ENCODE peak calls at places on chromosomes 4 and X, in six cellular contexts. F, Y, Z, C, N and M are unnamed samples.

GRCh38 chrX:71652405-71652804 is 14.9 kb upstream of the LOC101059915 start:
- DNase-seq in Y (peak; percentile 72), Z (peak; percentile 63), N (peak; percentile 63), C (peak; percentile 70), F (no peak), M (no peak)

GRCh38 chr4:23903859-23904438 is 14.1 kb upstream of the PPARGC1A start:
- DNase-seq in N (peak; percentile 31), F (no peak), C (no peak), Y (no peak), Z (no peak), M (no peak)

GRCh38 chrX:109959356-109959871 is 43.5 kb upstream of the TMEM164 start:
- DNase-seq in F (no peak), N (no peak), C (no peak), Z (no peak), Y (peak; percentile 35), M (no peak)

GRCh38 chr4:33722800-33723511 is 2521.4 kb downstream of the ARAP2 start:
- DNase-seq in C (no peak), F (no peak), N (no peak), Z (no peak), Y (peak; percentile 15), M (no peak)

GRCh38 chr4:99090511-99090910 is 1.9 kb upstream of the ADH5 start:
- DNase-seq in F (no peak), C (no peak), Z (no peak), Y (no peak), N (no peak), M (no peak)

GRCh38 chr4:42329421-42329820 is 67.9 kb upstream of the SHISA3 start:
- DNase-seq in C (no peak), Z (no peak), Y (peak; percentile 16), F (no peak), N (no peak), M (no peak)

GRCh38 chr4:47873877-47874571 is 36.2 kb upstream of the CORIN start:
- DNase-seq in C (no peak), N (no peak), F (no peak), Z (no peak), Y (no peak), M (no peak)

GRCh38 chrX:40423299-40423698 is 157.5 kb upstream of the ATP6AP2 start:
- DNase-seq in Z (peak; percentile 26), C (no peak), N (no peak), F (no peak), Y (no peak), M (no peak)

GRCh38 chr4:53507671-53508286 is 83.5 kb downstream of the LNX1 start:
- DNase-seq in F (no peak), Z (no peak), C (no peak), N (peak; percentile 75), Y (no peak), M (no peak)

GRCh38 chrX:72101597-72102037 is 30.1 kb downstream of the RTL5 start:
- DNase-seq in F (no peak), N (no peak), Z (no peak), Y (no peak), C (no peak), M (no peak)

GRCh38 chrX:94401426-94401825 is 727.4 kb downstream of the FAM133A start:
- DNase-seq in N (no peak), Y (no peak), Z (no peak), C (no peak), F (no peak), M (no peak)

GRCh38 chrX:67524950-67525691 is 18.7 kb upstream of the AR start:
- DNase-seq in Z (no peak), C (no peak), F (no peak), Y (no peak), N (no peak), M (no peak)

GRCh38 chr4:183727482-183727881 is 68.4 kb downstream of the TRAPPC11 start:
- DNase-seq in F (no peak), Z (no peak), N (no peak), C (no peak), Y (no peak), M (no peak)

GRCh38 chr4:98566491-98567008 is 91.9 kb downstream of the TSPAN5 start:
- DNase-seq in N (no peak), Y (no peak), Z (no peak), C (no peak), F (no peak), M (no peak)

GRCh38 chr4:162485486-162485885 is 321.7 kb upstream of the FSTL5 start:
- DNase-seq in Y (peak; percentile 51), C (no peak), F (no peak), N (no peak), Z (no peak), M (no peak)

GRCh38 chrX:50180073-50180940 is 20.5 kb downstream of the AKAP4 start:
- DNase-seq in F (no peak), Y (no peak), Z (no peak), C (peak; percentile 63), N (no peak), M (no peak)

GRCh38 chrX:7574325-7574724 is 268.6 kb upstream of the VCX start:
- DNase-seq in N (no peak), C (peak; percentile 10), Z (no peak), Y (peak; percentile 38), F (no peak), M (no peak)

GRCh38 chr4:87012265-87012953 is 77.6 kb downstream of the AFF1 start:
- DNase-seq in N (no peak), Y (no peak), F (no peak), C (no peak), Z (no peak), M (no peak)

GRCh38 chr4:85774000-85774399 is 299.1 kb downstream of the ARHGAP24 start:
- DNase-seq in N (no peak), Y (no peak), F (no peak), C (no peak), Z (no peak), M (no peak)

GRCh38 chrX:54180403-54180802 is 2.7 kb downstream of the FAM120C start:
- DNase-seq in Z (no peak), F (no peak), C (no peak), Y (peak; percentile 39), N (no peak), M (no peak)

GRCh38 chr4:184384810-184385557 is 89.4 kb downstream of the IRF2 start:
- DNase-seq in Z (no peak), N (no peak), F (no peak), C (peak; percentile 25), Y (no peak), M (no peak)

GRCh38 chrX:39477438-39478120 is 620.2 kb downstream of the BCOR start:
- DNase-seq in N (no peak), Y (peak; percentile 37), C (no peak), Z (peak; percentile 23), F (no peak), M (peak; percentile 65)

GRCh38 chr4:186204103-186204559 is 12.8 kb downstream of the CYP4V2 start:
- DNase-seq in Y (no peak), Z (peak; percentile 62), C (no peak), F (no peak), N (no peak), M (no peak)

GRCh38 chr4:3337811-3338210 is 45.0 kb downstream of the RGS12 start:
- DNase-seq in Y (no peak), C (no peak), Z (peak; percentile 3), F (no peak), N (no peak), M (no peak)

GRCh38 chr4:118797558-118798142 is 38.3 kb downstream of the SEC24D start:
- DNase-seq in F (no peak), C (no peak), Y (no peak), N (no peak), Z (no peak), M (no peak)

GRCh38 chr4:153533387-153533786 is 67.2 kb downstream of the TMEM131L start:
- DNase-seq in C (no peak), Y (no peak), N (no peak), F (no peak), Z (no peak), M (no peak)

GRCh38 chr4:80182237-80182866 is 15.0 kb upstream of the PRDM8 start:
- DNase-seq in Z (no peak), Y (no peak), F (no peak), N (no peak), C (no peak), M (no peak)

GRCh38 chr4:121096629-121097028 is 24.3 kb upstream of the NDNF start:
- DNase-seq in Z (no peak), N (no peak), Y (peak; percentile 50), F (no peak), C (peak; percentile 37), M (no peak)
- TF ChIP-seq CTCF in Z (peak; percentile 73), N (peak; percentile 55), Y (peak; percentile 61), F (peak; percentile 19), C (peak; percentile 83), M (peak; percentile 68)

GRCh38 chr4:11323771-11324170 is 104.9 kb downstream of the HS3ST1 start:
- DNase-seq in N (no peak), Y (no peak), Z (no peak), C (no peak), F (no peak), M (no peak)
- H3K4me1 ChIP-seq in N (no peaks in the 10 kb centered on the region), Y (no peaks in the 10 kb centered on the region), Z (no peaks in the 10 kb centered on the region), C (no peaks in the 10 kb centered on the region), F (no peaks in the 10 kb centered on the region), M (no peaks in the 10 kb centered on the region)

GRCh38 chr4:88655226-88655625 is 42.4 kb downstream of the NAP1L5 start:
- DNase-seq in Y (no peak), N (no peak), C (no peak), Z (no peak), F (no peak), M (no peak)

GRCh38 chr4:88659890-88660208 is 37.8 kb downstream of the NAP1L5 start:
- DNase-seq in F (no peak), Y (no peak), N (no peak), Z (no peak), C (no peak), M (no peak)

GRCh38 chr4:88660446-88661294 is 37.0 kb downstream of the NAP1L5 start:
- DNase-seq in Z (no peak), C (no peak), Y (peak; percentile 22), N (no peak), F (no peak), M (no peak)

GRCh38 chr4:88661724-88662123 is 35.9 kb downstream of the NAP1L5 start:
- DNase-seq in N (no peak), F (no peak), C (no peak), Y (peak; percentile 81), Z (no peak), M (no peak)

GRCh38 chr4:88659061-88659889 is 38.4 kb downstream of the NAP1L5 start:
- DNase-seq in C (peak; percentile 24), N (peak; percentile 55), Y (peak; percentile 77), F (no peak), Z (peak; percentile 67), M (no peak)
- TF ChIP-seq CTCF in C (peak; percentile 73), N (peak; percentile 51), Y (peak; percentile 83), F (peak; percentile 83), Z (peak; percentile 82), M (peak; percentile 79)

GRCh38 chr4:151401739-151402138 is 7.2 kb upstream of the FHIP1A start:
- DNase-seq in N (no peak), Z (no peak), C (no peak), Y (no peak), F (no peak), M (no peak)

GRCh38 chr4:151395873-151396272 is 13.1 kb upstream of the FHIP1A start:
- DNase-seq in Y (no peak), N (no peak), F (no peak), Z (no peak), C (no peak), M (no peak)

GRCh38 chr4:151402150-151402865 is 6.7 kb upstream of the FHIP1A start:
- DNase-seq in C (no peak), Y (no peak), N (no peak), Z (no peak), F (no peak), M (no peak)

GRCh38 chr4:151403656-151404055 is 5.3 kb upstream of the FHIP1A start:
- DNase-seq in N (no peak), F (no peak), C (no peak), Z (no peak), Y (no peak), M (no peak)

GRCh38 chr4:151400343-151400742 is 8.6 kb upstream of the FHIP1A start:
- DNase-seq in C (no peak), F (no peak), Z (no peak), Y (no peak), N (no peak), M (no peak)
- H3K4me1 ChIP-seq in C (no peaks in the 10 kb centered on the region), F (no peaks in the 10 kb centered on the region), Z (no peaks in the 10 kb centered on the region), Y (no peaks in the 10 kb centered on the region), N (no peaks in the 10 kb centered on the region), M (no peaks in the 10 kb centered on the region)